ENCODE peak calls at places on chromosomes 6 and 20, in four cellular contexts. K, C, Z and U are unnamed samples.

GRCh38 chr6:1482381-1483166 is 93.2 kb downstream of the FOXF2 start:
- DNase-seq in Z (no peak), K (no peak), C (no peak), U (peak; percentile 65)

GRCh38 chr6:170583736-170584180 is 679 bp downstream of the PDCD2 start:
- DNase-seq in K (no peak), Z (no peak), C (no peak), U (no peak)

GRCh38 chr20:52242237-52243230 is 51.0 kb upstream of the ZFP64 start:
- DNase-seq in K (no peak), Z (no peak), C (no peak), U (peak; percentile 20)

GRCh38 chr6:6277418-6277817 is 43.0 kb downstream of the F13A1 start:
- DNase-seq in Z (no peak), K (peak; percentile 38), C (no peak), U (peak; percentile 81)

GRCh38 chr20:17613328-17614175 is 43.7 kb downstream of the DSTN start:
- DNase-seq in C (no peak), Z (no peak), K (no peak), U (no peak)

GRCh38 chr6:145964948-145965366 is 799 bp upstream of the SHPRH start:
- DNase-seq in C (no peak), Z (no peak), K (no peak), U (no peak)

GRCh38 chr6:149031545-149032317 is 284.9 kb downstream of the UST start:
- DNase-seq in C (no peak), K (peak; percentile 59), Z (no peak), U (peak; percentile 91)

GRCh38 chr6:1314617-1315016 is 2.7 kb downstream of the FOXQ1 start:
- DNase-seq in K (no peak), C (no peak), Z (no peak), U (no peak)

GRCh38 chr6:143400258-143401059 is 50.0 kb downstream of the ADAT2 start:
- DNase-seq in C (peak; percentile 29), Z (no peak), K (no peak), U (no peak)

GRCh38 chr6:140850438-140850837 is 1282.3 kb upstream of the GJE1 start:
- DNase-seq in K (no peak), Z (no peak), C (no peak), U (peak; percentile 85)

GRCh38 chr20:16864069-16864468 is 115.9 kb downstream of the OTOR start:
- DNase-seq in Z (no peak), C (no peak), K (no peak), U (no peak)

GRCh38 chr6:23145801-23146200 is 576.4 kb downstream of the HDGFL1 start:
- DNase-seq in K (no peak), Z (no peak), C (no peak), U (peak; percentile 73)

GRCh38 chr20:43727980-43728590 is 1.3 kb upstream of the GTSF1L start:
- DNase-seq in Z (no peak), K (no peak), C (no peak), U (no peak)

GRCh38 chr6:143615785-143616184 is 62.0 kb upstream of the PHACTR2 start:
- DNase-seq in Z (no peak), C (no peak), K (no peak), U (no peak)

GRCh38 chr6:122289721-122290501 is 109.5 kb upstream of the HSF2 start:
- DNase-seq in K (no peak), Z (no peak), C (no peak), U (peak; percentile 36)

GRCh38 chr20:40630723-40631631 is 58.1 kb downstream of the MAFB start:
- DNase-seq in K (no peak), C (no peak), Z (no peak), U (no peak)
- H3K4me3 ChIP-seq in K (no peak overlapping the region), C (no peak overlapping the region), Z (no peak overlapping the region), U (no peak overlapping the region)

GRCh38 chr6:11244387-11245126 is 12.1 kb upstream of the NEDD9 start:
- DNase-seq in K (no peak), Z (no peak), C (no peak), U (no peak)

GRCh38 chr6:11243861-11244260 is 11.4 kb upstream of the NEDD9 start:
- DNase-seq in Z (no peak), C (no peak), K (no peak), U (no peak)

GRCh38 chr6:11241154-11241792 is 8.8 kb upstream of the NEDD9 start:
- DNase-seq in C (no peak), K (no peak), Z (no peak), U (no peak)

GRCh38 chr6:11241793-11242201 is 9.3 kb upstream of the NEDD9 start:
- DNase-seq in K (no peak), C (peak; percentile 67), Z (no peak), U (peak; percentile 59)

GRCh38 chr6:11242709-11243108 is 10.2 kb upstream of the NEDD9 start:
- DNase-seq in K (no peak), C (no peak), Z (no peak), U (peak; percentile 41)
- TF ChIP-seq CTCF in K (no peak), C (no peak), Z (no peak), U (no peak)

GRCh38 chr6:108561742-108562502 is 1.2 kb downstream of the FOXO3 start:
- DNase-seq in K (no peak), C (peak; percentile 29), Z (no peak), U (peak; percentile 42)

GRCh38 chr6:108563292-108563691 is 2.6 kb downstream of the FOXO3 start:
- DNase-seq in K (no peak), C (no peak), Z (no peak), U (no peak)

GRCh38 chr6:108564178-108564577 is 3.5 kb downstream of the FOXO3 start:
- DNase-seq in Z (no peak), K (peak; percentile 97), C (no peak), U (peak; percentile 99)

GRCh38 chr6:108560463-108561308 is at the start of gene FOXO3:
- DNase-seq in C (peak; percentile 90), K (no peak), Z (peak; percentile 36), U (peak; percentile 77)

DNA sequence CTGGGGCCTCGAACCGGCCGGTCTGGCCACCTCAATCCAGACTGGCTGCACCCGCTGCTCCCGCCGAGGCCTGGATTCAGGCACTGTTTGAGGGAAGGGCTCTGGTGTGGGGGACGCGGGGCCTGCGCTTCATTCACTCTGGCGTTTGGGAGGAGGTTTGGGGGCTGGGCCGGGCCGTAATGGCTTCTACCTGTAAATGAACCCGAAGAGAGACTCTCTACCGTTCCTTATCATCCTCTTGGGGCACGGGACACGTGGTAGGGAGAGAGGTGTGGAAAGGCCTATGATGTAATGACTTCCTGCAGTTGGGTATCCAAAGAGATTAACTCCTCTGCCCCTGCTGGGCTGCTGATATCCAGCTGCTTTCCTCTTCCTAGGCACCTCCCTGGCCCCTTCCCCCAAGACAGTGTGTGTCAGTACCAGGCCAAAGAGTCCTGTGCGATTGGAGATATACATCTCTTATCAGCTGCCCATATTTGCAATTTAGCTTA is 1.8 kb downstream of the FOXO3 start:
- DNase-seq in Z (no peak), C (peak; percentile 78), K (no peak), U (peak; percentile 79)
- H3K4me3 ChIP-seq in Z (peak overlapping the region; percentile 69), C (peak overlapping the region; percentile 82), K (peak overlapping the region; percentile 65), U (peak overlapping the region; percentile 92)

GRCh38 chr6:50180646-50181045 is 130.9 kb upstream of the DEFB112 start:
- DNase-seq in C (no peak), K (no peak), Z (no peak), U (no peak)

GRCh38 chr6:50187212-50188055 is 137.7 kb upstream of the DEFB112 start:
- DNase-seq in C (no peak), K (no peak), Z (no peak), U (no peak)

DNA sequence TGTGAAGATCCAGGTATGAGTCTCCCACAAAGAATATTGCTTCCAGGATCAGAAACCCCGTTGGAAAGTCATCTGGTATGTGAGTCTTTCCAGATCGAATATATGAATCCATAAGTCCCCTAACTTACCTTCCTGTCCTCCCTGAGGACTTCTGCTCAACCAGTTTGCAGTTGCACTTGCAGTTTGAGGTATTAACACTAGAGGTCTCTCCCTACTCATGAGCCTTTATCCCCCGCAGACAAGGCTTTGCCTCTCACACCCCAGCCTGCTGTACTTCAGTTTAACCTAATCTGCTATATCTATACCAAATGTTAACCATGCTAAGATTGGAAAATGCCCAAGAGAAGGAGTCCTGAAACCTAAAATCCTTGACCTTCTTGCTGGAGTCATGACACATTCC is 135.3 kb upstream of the DEFB112 start:
- DNase-seq in C (no peak), Z (no peak), K (no peak), U (peak; percentile 0)
- TF ChIP-seq CTCF in C (no peak), Z (no peak), K (no peak), U (no peak)

DNA sequence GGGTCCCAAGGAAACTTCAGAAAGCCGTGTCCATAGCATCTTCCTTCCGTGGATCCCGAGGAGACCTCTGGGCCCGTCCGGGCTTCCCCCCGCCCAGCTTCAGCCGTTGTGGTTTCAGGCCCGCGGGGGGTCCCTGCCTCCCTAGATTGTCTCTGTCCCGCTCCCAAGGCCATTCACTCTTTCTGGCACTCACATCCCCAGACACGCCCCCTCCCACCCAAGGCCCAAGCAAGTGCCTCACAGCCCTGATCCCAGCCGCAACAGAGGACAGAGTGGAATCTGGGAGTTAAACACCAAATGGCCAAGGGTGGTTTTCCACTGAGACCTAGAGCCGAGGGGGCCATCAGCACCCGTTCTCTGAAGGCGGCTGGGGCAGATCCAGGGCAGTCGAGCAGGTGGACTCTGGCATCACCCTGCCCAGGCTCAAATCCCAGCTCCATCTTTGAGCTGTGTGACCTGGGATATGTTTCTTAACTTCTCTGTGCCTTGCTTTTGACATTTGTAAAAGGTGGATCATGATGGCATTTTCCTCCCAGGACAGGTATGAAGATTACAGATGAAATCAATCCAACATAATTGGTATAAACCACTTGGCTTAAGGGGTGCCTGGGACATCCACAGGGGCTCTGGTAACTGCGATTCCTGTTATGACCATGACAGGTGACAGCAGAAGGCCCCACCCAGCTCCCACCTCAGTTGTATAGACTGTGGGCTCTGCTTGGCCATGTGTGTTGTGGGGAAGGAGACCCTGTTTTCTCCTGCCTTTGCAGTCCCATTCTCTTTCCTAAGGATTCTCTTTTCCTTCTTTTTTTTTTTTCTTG is 48.1 kb downstream of the CTCFL start:
- DNase-seq in Z (no peak), C (no peak), K (no peak), U (no peak)
- H3K4me3 ChIP-seq in Z (no peak overlapping the region), C (no peak overlapping the region), K (no peak overlapping the region), U (no peak overlapping the region)